ENCODE peak calls at places on chromosomes 11 and 22, in six cellular contexts. One of them, this sample, is unnamed.

GRCh38 chr11:26285593-26285992 is 46.3 kb upstream of the ANO3 start:
- DNase-seq in right lobe of liver: no peak
- DNase-seq in body of pancreas: no peak
- DNase-seq in esophagus muscularis mucosa: no peak
- DNase-seq in gastrocnemius medialis: no peak
- DNase-seq in esophagus squamous epithelium: no peak
- DNase-seq in this sample: no peak

GRCh38 chr11:124884340-124884739 is 13.3 kb downstream of the ROBO4 start:
- DNase-seq in gastrocnemius medialis: no peak
- DNase-seq in esophagus squamous epithelium: no peak
- DNase-seq in esophagus muscularis mucosa: no peak
- DNase-seq in right lobe of liver: no peak
- DNase-seq in body of pancreas: no peak
- DNase-seq in this sample: no peak

GRCh38 chr22:35208003-35208402 is 49.3 kb upstream of the HMGXB4 start:
- DNase-seq in esophagus muscularis mucosa: no peak
- DNase-seq in esophagus squamous epithelium: no peak
- DNase-seq in body of pancreas: no peak
- DNase-seq in gastrocnemius medialis: no peak
- DNase-seq in right lobe of liver: no peak
- DNase-seq in this sample: no peak

GRCh38 chr11:55707029-55707428 is 45.0 kb downstream of the OR4C6 start:
- DNase-seq in body of pancreas: no peak
- DNase-seq in gastrocnemius medialis: no peak
- DNase-seq in right lobe of liver: no peak
- DNase-seq in esophagus muscularis mucosa: no peak
- DNase-seq in esophagus squamous epithelium: no peak
- DNase-seq in this sample: no peak

GRCh38 chr11:17293308-17293707 is 16.8 kb downstream of the NUCB2 start:
- DNase-seq in body of pancreas: no peak
- DNase-seq in right lobe of liver: no peak
- DNase-seq in esophagus muscularis mucosa: no peak
- DNase-seq in esophagus squamous epithelium: no peak
- DNase-seq in gastrocnemius medialis: no peak
- DNase-seq in this sample: no peak

GRCh38 chr11:28702450-28702790 is 594.2 kb downstream of the METTL15 start:
- DNase-seq in esophagus squamous epithelium: no peak
- DNase-seq in right lobe of liver: no peak
- DNase-seq in gastrocnemius medialis: no peak
- DNase-seq in body of pancreas: no peak
- DNase-seq in esophagus muscularis mucosa: no peak
- DNase-seq in this sample: no peak

GRCh38 chr11:134447696-134448095 is 35.7 kb upstream of the B3GAT1 start:
- DNase-seq in esophagus squamous epithelium: no peak
- DNase-seq in body of pancreas: no peak
- DNase-seq in right lobe of liver: no peak
- DNase-seq in esophagus muscularis mucosa: no peak
- DNase-seq in gastrocnemius medialis: no peak
- DNase-seq in this sample: no peak

GRCh38 chr22:45429921-45430775 is 16.7 kb downstream of the RIBC2 start:
- DNase-seq in right lobe of liver: peak
- DNase-seq in gastrocnemius medialis: no peak
- DNase-seq in esophagus squamous epithelium: no peak
- DNase-seq in body of pancreas: no peak
- DNase-seq in esophagus muscularis mucosa: no peak
- DNase-seq in this sample: no peak

GRCh38 chr22:49567894-49568750 is 259.6 kb downstream of the BRD1 start:
- DNase-seq in right lobe of liver: no peak
- DNase-seq in body of pancreas: peak
- DNase-seq in gastrocnemius medialis: peak
- DNase-seq in esophagus squamous epithelium: no peak
- DNase-seq in esophagus muscularis mucosa: no peak
- DNase-seq in this sample: peak

GRCh38 chr11:1460396-1460795 is 26.2 kb downstream of the MOB2 start:
- DNase-seq in body of pancreas: no peak
- DNase-seq in gastrocnemius medialis: no peak
- DNase-seq in esophagus squamous epithelium: no peak
- DNase-seq in esophagus muscularis mucosa: no peak
- DNase-seq in right lobe of liver: no peak
- DNase-seq in this sample: no peak

GRCh38 chr11:84097186-84097585 is 811.0 kb upstream of the CCDC90B start:
- DNase-seq in body of pancreas: no peak
- DNase-seq in gastrocnemius medialis: no peak
- DNase-seq in esophagus muscularis mucosa: no peak
- DNase-seq in esophagus squamous epithelium: no peak
- DNase-seq in right lobe of liver: no peak
- DNase-seq in this sample: no peak

GRCh38 chr11:62431171-62431895 is 12.5 kb downstream of the SCGB1A1 start:
- DNase-seq in body of pancreas: no peak
- DNase-seq in right lobe of liver: no peak
- DNase-seq in gastrocnemius medialis: no peak
- DNase-seq in esophagus squamous epithelium: no peak
- DNase-seq in esophagus muscularis mucosa: no peak
- DNase-seq in this sample: no peak

GRCh38 chr22:45869448-45869847 is 107.5 kb downstream of the WNT7B start:
- DNase-seq in gastrocnemius medialis: no peak
- DNase-seq in esophagus muscularis mucosa: no peak
- DNase-seq in body of pancreas: no peak
- DNase-seq in esophagus squamous epithelium: no peak
- DNase-seq in right lobe of liver: no peak
- DNase-seq in this sample: no peak

GRCh38 chr11:71563401-71563800 is 2.0 kb upstream of the KRTAP5-10 start:
- DNase-seq in esophagus muscularis mucosa: no peak
- DNase-seq in gastrocnemius medialis: no peak
- DNase-seq in body of pancreas: no peak
- DNase-seq in esophagus squamous epithelium: no peak
- DNase-seq in right lobe of liver: no peak
- DNase-seq in this sample: no peak

GRCh38 chr22:35641494-35642120 is 6.6 kb upstream of the APOL6 start:
- DNase-seq in gastrocnemius medialis: no peak
- DNase-seq in right lobe of liver: no peak
- DNase-seq in esophagus muscularis mucosa: no peak
- DNase-seq in esophagus squamous epithelium: no peak
- DNase-seq in body of pancreas: no peak
- DNase-seq in this sample: no peak

GRCh38 chr11:114321621-114322257 is 25.5 kb downstream of the NNMT start:
- DNase-seq in esophagus muscularis mucosa: peak
- DNase-seq in gastrocnemius medialis: no peak
- DNase-seq in esophagus squamous epithelium: no peak
- DNase-seq in body of pancreas: peak
- DNase-seq in right lobe of liver: no peak
- DNase-seq in this sample: no peak

GRCh38 chr11:74282863-74283484 is 28.5 kb downstream of the P4HA3 start:
- DNase-seq in esophagus muscularis mucosa: no peak
- DNase-seq in body of pancreas: no peak
- DNase-seq in gastrocnemius medialis: no peak
- DNase-seq in esophagus squamous epithelium: no peak
- DNase-seq in right lobe of liver: no peak
- DNase-seq in this sample: no peak

GRCh38 chr11:79953629-79954028 is 512.8 kb upstream of the TENM4 start:
- DNase-seq in body of pancreas: no peak
- DNase-seq in esophagus muscularis mucosa: no peak
- DNase-seq in right lobe of liver: no peak
- DNase-seq in gastrocnemius medialis: no peak
- DNase-seq in esophagus squamous epithelium: no peak
- DNase-seq in this sample: no peak

DNA sequence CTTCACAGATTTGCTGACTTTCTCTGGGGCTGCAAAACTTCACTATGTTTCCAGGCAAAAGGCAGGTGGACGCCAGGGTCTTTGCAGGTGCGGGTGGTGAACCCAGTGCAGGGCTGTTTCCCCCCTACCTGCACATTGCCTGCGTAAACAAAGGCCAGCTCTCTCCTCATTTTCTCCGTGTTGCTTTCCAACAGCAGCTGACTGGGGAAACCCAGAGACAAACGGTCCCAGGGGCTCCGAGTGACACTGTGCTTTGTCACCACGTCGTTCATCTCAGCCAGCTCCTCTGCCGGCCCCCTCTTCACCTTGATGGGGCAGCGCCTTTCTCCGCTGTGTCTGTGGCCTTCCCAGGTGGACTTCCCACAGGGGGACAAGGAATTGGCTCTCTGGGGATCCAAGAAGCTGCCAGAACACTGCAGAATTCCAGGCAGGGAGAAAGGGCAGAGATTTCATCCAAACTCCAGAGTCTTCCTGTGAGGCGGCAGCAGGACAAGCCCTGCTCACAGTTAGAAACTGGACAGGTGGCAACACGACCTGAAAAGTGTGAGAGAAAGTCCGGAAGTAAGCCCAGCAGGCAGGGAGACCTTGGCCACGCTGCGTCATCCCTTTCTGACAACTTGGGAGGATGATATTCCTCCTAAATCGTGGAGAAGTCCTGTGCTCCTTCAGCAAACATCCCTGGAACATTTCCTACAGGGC is 1493.7 kb downstream of the TBC1D22A start:
- DNase-seq in gastrocnemius medialis: no peak
- DNase-seq in esophagus muscularis mucosa: no peak
- DNase-seq in body of pancreas: no peak
- DNase-seq in esophagus squamous epithelium: no peak
- DNase-seq in right lobe of liver: no peak
- DNase-seq in this sample: no peak
- H3K27ac ChIP-seq in gastrocnemius medialis: no peak
- H3K27ac ChIP-seq in esophagus muscularis mucosa: no peak
- H3K27ac ChIP-seq in body of pancreas: no peak
- H3K27ac ChIP-seq in esophagus squamous epithelium: no peak
- H3K27ac ChIP-seq in right lobe of liver: no peak
- H3K27ac ChIP-seq in this sample: no peak

DNA sequence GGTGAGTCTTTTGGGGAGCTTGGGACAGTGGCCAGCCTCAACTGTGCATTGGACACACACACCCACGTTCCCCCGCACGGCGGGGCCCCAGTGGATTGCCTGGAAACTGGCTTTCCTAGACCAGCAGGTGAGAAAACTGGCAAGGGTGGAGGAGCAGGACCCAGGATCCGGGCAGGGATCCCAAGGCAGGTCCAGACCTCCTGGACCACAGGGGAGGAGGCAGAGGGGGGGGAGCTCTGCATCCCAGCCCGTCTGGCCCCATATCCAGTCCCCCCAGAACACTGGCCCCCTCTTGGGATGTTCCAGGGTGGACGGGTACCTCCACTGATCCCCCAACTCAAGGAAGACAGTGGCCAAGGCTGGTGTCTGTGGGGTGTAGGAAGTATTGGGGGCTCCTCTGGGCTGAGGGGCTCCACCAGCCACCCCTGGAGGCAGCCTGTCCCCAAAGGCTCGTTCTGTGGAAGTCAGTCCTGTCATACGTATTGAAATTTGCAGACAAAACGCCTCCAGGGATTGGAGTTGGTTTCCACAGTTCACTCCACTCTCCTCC is 89.3 kb upstream of the LINC01488 start:
- DNase-seq in gastrocnemius medialis: no peak
- DNase-seq in right lobe of liver: peak
- DNase-seq in esophagus muscularis mucosa: no peak
- DNase-seq in esophagus squamous epithelium: no peak
- DNase-seq in body of pancreas: no peak
- DNase-seq in this sample: no peak
- TF ChIP-seq POLR2A in gastrocnemius medialis: no peak
- TF ChIP-seq POLR2A in right lobe of liver: no peak
- TF ChIP-seq POLR2A in esophagus muscularis mucosa: no peak
- TF ChIP-seq POLR2A in esophagus squamous epithelium: no peak
- TF ChIP-seq POLR2A in body of pancreas: no peak
- TF ChIP-seq POLR2A in this sample: no peak

GRCh38 chr11:86800956-86801264 is 568 bp downstream of the PRSS23 start:
- DNase-seq in right lobe of liver: no peak
- DNase-seq in gastrocnemius medialis: no peak
- DNase-seq in body of pancreas: no peak
- DNase-seq in esophagus muscularis mucosa: no peak
- DNase-seq in esophagus squamous epithelium: no peak
- DNase-seq in this sample: no peak
- H3K27ac ChIP-seq in right lobe of liver: no peak
- H3K27ac ChIP-seq in gastrocnemius medialis: peak
- H3K27ac ChIP-seq in body of pancreas: peak
- H3K27ac ChIP-seq in esophagus muscularis mucosa: peak
- H3K27ac ChIP-seq in esophagus squamous epithelium: peak
- H3K27ac ChIP-seq in this sample: peak

DNA sequence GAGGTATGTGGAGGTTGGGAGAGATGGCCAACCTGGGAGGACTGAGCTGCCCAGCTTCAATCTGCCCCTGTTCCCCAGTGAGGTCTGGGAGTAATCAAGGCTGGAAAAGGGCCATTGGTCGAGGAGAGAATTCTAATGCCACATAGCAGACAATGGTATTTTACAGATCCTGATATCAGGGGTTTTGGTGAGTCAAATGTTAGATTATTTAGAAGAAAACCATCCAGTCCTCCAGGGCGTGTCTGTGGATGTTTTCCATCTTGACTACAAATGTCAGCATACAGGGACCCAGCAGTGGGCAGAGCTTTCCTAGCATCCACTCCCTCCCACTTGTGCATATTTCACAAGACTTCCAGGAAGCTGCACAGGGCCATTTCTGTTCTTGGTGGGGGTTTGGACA is 107.9 kb downstream of the SCN3B start:
- DNase-seq in gastrocnemius medialis: no peak
- DNase-seq in body of pancreas: no peak
- DNase-seq in right lobe of liver: no peak
- DNase-seq in esophagus squamous epithelium: no peak
- DNase-seq in esophagus muscularis mucosa: no peak
- DNase-seq in this sample: no peak
- TF ChIP-seq POLR2A in gastrocnemius medialis: no peak
- TF ChIP-seq POLR2A in body of pancreas: no peak
- TF ChIP-seq POLR2A in right lobe of liver: no peak
- TF ChIP-seq POLR2A in esophagus squamous epithelium: no peak
- TF ChIP-seq POLR2A in esophagus muscularis mucosa: no peak
- TF ChIP-seq POLR2A in this sample: no peak